ENCODE peak calls at places on chromosomes 11 and 22, in eight cellular contexts. One of them, this sample, is unnamed.

GRCh38 chr11:121814962-121815361 is 301.1 kb downstream of the BLID start:
- DNase-seq in A549: no peak
- DNase-seq in HepG2: no peak
- DNase-seq in IMR-90: peak
- DNase-seq in HCT116: peak
- DNase-seq in osteoblast: peak
- DNase-seq in astrocyte of the spinal cord: peak
- DNase-seq in body of pancreas: no peak
- DNase-seq in this sample: no peak

GRCh38 chr11:75982309-75982708 is 167.3 kb downstream of the UVRAG start:
- DNase-seq in A549: no peak
- DNase-seq in HepG2: no peak
- DNase-seq in IMR-90: no peak
- DNase-seq in HCT116: no peak
- DNase-seq in osteoblast: no peak
- DNase-seq in astrocyte of the spinal cord: no peak
- DNase-seq in body of pancreas: no peak
- DNase-seq in this sample: no peak

GRCh38 chr11:68263444-68264035 is 8.2 kb downstream of the C11orf24 start:
- DNase-seq in A549: no peak
- DNase-seq in HepG2: no peak
- DNase-seq in IMR-90: no peak
- DNase-seq in HCT116: no peak
- DNase-seq in osteoblast: peak
- DNase-seq in astrocyte of the spinal cord: peak
- DNase-seq in body of pancreas: no peak
- DNase-seq in this sample: no peak

GRCh38 chr11:99634581-99634980 is 613.8 kb downstream of the CNTN5 start:
- DNase-seq in A549: no peak
- DNase-seq in HepG2: no peak
- DNase-seq in IMR-90: no peak
- DNase-seq in HCT116: no peak
- DNase-seq in osteoblast: no peak
- DNase-seq in astrocyte of the spinal cord: no peak
- DNase-seq in body of pancreas: no peak
- DNase-seq in this sample: no peak

GRCh38 chr11:112024178-112024777 is 930 bp upstream of the DLAT start:
- DNase-seq in A549: no peak
- DNase-seq in HepG2: no peak
- DNase-seq in IMR-90: no peak
- DNase-seq in HCT116: no peak
- DNase-seq in osteoblast: no peak
- DNase-seq in astrocyte of the spinal cord: peak
- DNase-seq in body of pancreas: no peak
- DNase-seq in this sample: no peak

GRCh38 chr11:69018924-69019323 is 5.9 kb upstream of the MRGPRF start:
- DNase-seq in A549: no peak
- DNase-seq in HepG2: no peak
- DNase-seq in IMR-90: peak
- DNase-seq in HCT116: no peak
- DNase-seq in osteoblast: peak
- DNase-seq in astrocyte of the spinal cord: peak
- DNase-seq in body of pancreas: no peak
- DNase-seq in this sample: no peak

GRCh38 chr11:67581469-67581868 is 2.1 kb upstream of the GSTP1 start:
- DNase-seq in A549: no peak
- DNase-seq in HepG2: peak
- DNase-seq in IMR-90: no peak
- DNase-seq in HCT116: no peak
- DNase-seq in osteoblast: no peak
- DNase-seq in astrocyte of the spinal cord: no peak
- DNase-seq in body of pancreas: peak
- DNase-seq in this sample: no peak

GRCh38 chr11:77259681-77260080 is 41.8 kb downstream of the GDPD4 start:
- DNase-seq in A549: no peak
- DNase-seq in HepG2: no peak
- DNase-seq in IMR-90: peak
- DNase-seq in HCT116: no peak
- DNase-seq in osteoblast: peak
- DNase-seq in astrocyte of the spinal cord: peak
- DNase-seq in body of pancreas: no peak
- DNase-seq in this sample: peak

GRCh38 chr11:107457205-107457557 is 444 bp downstream of the CWF19L2 start:
- DNase-seq in A549: no peak
- DNase-seq in HepG2: no peak
- DNase-seq in IMR-90: peak
- DNase-seq in HCT116: no peak
- DNase-seq in osteoblast: no peak
- DNase-seq in astrocyte of the spinal cord: no peak
- DNase-seq in body of pancreas: no peak
- DNase-seq in this sample: no peak

GRCh38 chr22:31829505-31829904 is 75.7 kb downstream of the DEPDC5 start:
- DNase-seq in A549: peak
- DNase-seq in HepG2: peak
- DNase-seq in IMR-90: peak
- DNase-seq in HCT116: peak
- DNase-seq in osteoblast: peak
- DNase-seq in astrocyte of the spinal cord: peak
- DNase-seq in body of pancreas: no peak
- DNase-seq in this sample: peak
- TF ChIP-seq CTCF in A549: no peak
- TF ChIP-seq CTCF in HepG2: no peak
- TF ChIP-seq CTCF in IMR-90: peak
- TF ChIP-seq CTCF in HCT116: no peak
- TF ChIP-seq CTCF in osteoblast: no peak
- TF ChIP-seq CTCF in astrocyte of the spinal cord: no peak
- TF ChIP-seq CTCF in body of pancreas: no peak
- TF ChIP-seq CTCF in this sample: no peak

GRCh38 chr11:62125316-62125715 is 1.5 kb downstream of the INCENP start:
- DNase-seq in A549: no peak
- DNase-seq in HepG2: no peak
- DNase-seq in IMR-90: no peak
- DNase-seq in HCT116: no peak
- DNase-seq in osteoblast: peak
- DNase-seq in astrocyte of the spinal cord: no peak
- DNase-seq in body of pancreas: no peak
- DNase-seq in this sample: no peak
- H3K4me3 ChIP-seq in A549: peak
- H3K4me3 ChIP-seq in HepG2: peak
- H3K4me3 ChIP-seq in IMR-90: no peak
- H3K4me3 ChIP-seq in HCT116: peak
- H3K4me3 ChIP-seq in osteoblast: peak
- H3K4me3 ChIP-seq in astrocyte of the spinal cord: peak
- H3K4me3 ChIP-seq in body of pancreas: no peak
- H3K4me3 ChIP-seq in this sample: peak

DNA sequence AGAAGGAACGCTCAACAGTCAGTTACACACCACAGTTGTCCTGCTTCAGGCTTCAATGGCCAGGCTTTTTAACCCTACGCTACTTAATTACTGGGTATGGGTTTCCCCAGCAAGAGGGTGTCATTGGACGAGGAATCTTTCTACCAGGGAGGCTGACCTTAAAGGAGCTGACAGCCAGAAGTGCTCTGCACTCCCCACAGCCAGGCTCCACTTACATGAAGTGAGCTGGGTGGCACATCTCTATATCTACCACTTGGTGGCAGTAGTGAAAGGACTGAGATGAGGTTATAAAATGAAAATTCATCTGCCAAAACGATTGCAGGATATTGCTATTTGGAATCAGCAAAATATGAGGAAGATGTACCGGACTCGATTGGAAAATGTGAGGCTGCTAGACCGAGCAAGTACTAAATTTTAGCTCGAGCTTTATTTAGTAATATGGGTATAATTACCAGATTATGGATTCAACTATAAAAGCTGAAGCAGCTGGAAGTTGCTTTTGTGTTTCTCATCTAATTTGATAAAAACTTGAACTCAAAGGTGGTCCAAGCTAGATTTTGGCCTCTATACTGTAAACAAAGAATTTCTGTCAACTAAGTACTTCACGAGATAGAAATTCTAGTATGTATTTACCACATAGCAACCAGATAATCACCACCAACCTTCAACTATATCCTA is 54.0 kb upstream of the CEP126 start:
- DNase-seq in A549: peak
- DNase-seq in HepG2: peak
- DNase-seq in IMR-90: peak
- DNase-seq in HCT116: peak
- DNase-seq in osteoblast: no peak
- DNase-seq in astrocyte of the spinal cord: peak
- DNase-seq in body of pancreas: peak
- DNase-seq in this sample: peak
- TF ChIP-seq CTCF in A549: peak
- TF ChIP-seq CTCF in HepG2: peak
- TF ChIP-seq CTCF in IMR-90: peak
- TF ChIP-seq CTCF in HCT116: peak
- TF ChIP-seq CTCF in osteoblast: peak
- TF ChIP-seq CTCF in astrocyte of the spinal cord: peak
- TF ChIP-seq CTCF in body of pancreas: peak
- TF ChIP-seq CTCF in this sample: peak

GRCh38 chr11:122978303-122978620 is 3.4 kb downstream of the BSX start:
- DNase-seq in A549: no peak
- DNase-seq in HepG2: no peak
- DNase-seq in IMR-90: no peak
- DNase-seq in HCT116: no peak
- DNase-seq in osteoblast: no peak
- DNase-seq in astrocyte of the spinal cord: no peak
- DNase-seq in body of pancreas: no peak
- DNase-seq in this sample: no peak

GRCh38 chr11:122976396-122976733 is 5.3 kb downstream of the BSX start:
- DNase-seq in A549: no peak
- DNase-seq in HepG2: no peak
- DNase-seq in IMR-90: no peak
- DNase-seq in HCT116: no peak
- DNase-seq in osteoblast: no peak
- DNase-seq in astrocyte of the spinal cord: no peak
- DNase-seq in body of pancreas: no peak
- DNase-seq in this sample: no peak

GRCh38 chr11:122979103-122979814 is 2.4 kb downstream of the BSX start:
- DNase-seq in A549: no peak
- DNase-seq in HepG2: no peak
- DNase-seq in IMR-90: no peak
- DNase-seq in HCT116: no peak
- DNase-seq in osteoblast: no peak
- DNase-seq in astrocyte of the spinal cord: no peak
- DNase-seq in body of pancreas: no peak
- DNase-seq in this sample: no peak

GRCh38 chr11:122976734-122977454 is 4.7 kb downstream of the BSX start:
- DNase-seq in A549: no peak
- DNase-seq in HepG2: no peak
- DNase-seq in IMR-90: no peak
- DNase-seq in HCT116: no peak
- DNase-seq in osteoblast: no peak
- DNase-seq in astrocyte of the spinal cord: no peak
- DNase-seq in body of pancreas: no peak
- DNase-seq in this sample: no peak

DNA sequence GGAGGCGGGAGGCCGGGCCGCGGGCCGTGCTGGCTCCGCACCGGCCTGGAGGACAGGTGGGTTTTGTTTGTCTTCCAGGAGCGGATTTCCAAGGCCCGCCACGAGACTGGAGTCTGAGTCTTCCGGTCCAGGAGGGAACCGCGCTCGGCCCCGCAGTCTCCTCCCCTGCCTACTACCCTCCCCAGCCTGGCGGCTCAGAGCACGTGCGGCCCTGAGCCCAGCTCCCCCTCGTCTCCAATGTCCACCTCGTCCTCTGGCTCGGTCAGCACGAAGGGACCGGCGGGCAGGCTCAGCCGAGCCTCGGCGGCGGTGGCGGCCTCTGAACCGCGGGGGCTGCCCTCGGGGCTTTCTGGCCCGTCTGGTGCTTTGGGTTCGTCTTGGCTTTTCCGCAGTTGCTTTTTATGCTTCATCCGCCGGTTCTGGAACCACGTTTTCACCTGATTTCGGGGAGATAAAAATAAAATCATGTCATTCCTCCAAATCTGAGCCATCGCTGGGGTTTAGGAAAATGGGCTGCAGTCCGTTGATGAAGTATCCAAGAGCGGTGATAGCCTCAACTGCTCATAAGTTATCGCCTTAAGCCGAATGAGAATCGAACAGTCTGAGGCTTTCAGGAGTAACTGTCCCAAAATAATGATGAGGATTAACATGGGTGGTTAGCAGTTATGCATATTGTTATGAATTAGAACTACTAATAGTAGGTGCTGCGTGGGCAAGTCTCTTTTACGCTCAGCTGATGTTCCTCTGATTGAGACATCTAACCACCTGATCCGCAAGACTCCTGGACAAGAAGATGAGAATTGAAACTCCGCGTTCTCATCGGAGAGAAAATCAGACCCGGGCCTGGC is 4.0 kb downstream of the BSX start:
- DNase-seq in A549: no peak
- DNase-seq in HepG2: no peak
- DNase-seq in IMR-90: no peak
- DNase-seq in HCT116: no peak
- DNase-seq in osteoblast: no peak
- DNase-seq in astrocyte of the spinal cord: no peak
- DNase-seq in body of pancreas: no peak
- DNase-seq in this sample: no peak
- H3K4me3 ChIP-seq in A549: no peak
- H3K4me3 ChIP-seq in HepG2: no peak
- H3K4me3 ChIP-seq in IMR-90: no peak
- H3K4me3 ChIP-seq in HCT116: no peak
- H3K4me3 ChIP-seq in osteoblast: no peak
- H3K4me3 ChIP-seq in astrocyte of the spinal cord: no peak
- H3K4me3 ChIP-seq in body of pancreas: no peak
- H3K4me3 ChIP-seq in this sample: no peak

GRCh38 chr11:97140885-97141494 is 751.2 kb downstream of the JRKL start:
- DNase-seq in A549: peak
- DNase-seq in HepG2: peak
- DNase-seq in IMR-90: no peak
- DNase-seq in HCT116: no peak
- DNase-seq in osteoblast: no peak
- DNase-seq in astrocyte of the spinal cord: no peak
- DNase-seq in body of pancreas: no peak
- DNase-seq in this sample: peak
- TF ChIP-seq CTCF in A549: no peak
- TF ChIP-seq CTCF in HepG2: peak
- TF ChIP-seq CTCF in IMR-90: peak
- TF ChIP-seq CTCF in HCT116: peak
- TF ChIP-seq CTCF in osteoblast: no peak
- TF ChIP-seq CTCF in astrocyte of the spinal cord: peak
- TF ChIP-seq CTCF in body of pancreas: peak
- TF ChIP-seq CTCF in this sample: peak